ENCODE peak calls at places on chromosomes 16 and 17, in ten cellular contexts. I, W, S, A, J, D, O, R, K and V are unnamed samples.

GRCh38 chr16:64580558-64580957 is 541.3 kb downstream of the CDH11 start:
- DNase-seq in I (no peak), W (no peak), S (no peak), A (no peak), J (no peak), D (no peak), O (no peak), R (no peak), K (no peak), V (no peak)

GRCh38 chr17:78441271-78441986 is 63.0 kb downstream of the PGS1 start:
- DNase-seq in I (no peak), W (no peak), S (no peak), A (no peak), J (no peak), D (no peak), O (no peak), R (no peak), K (no peak), V (no peak)

GRCh38 chr16:73217654-73218053 is 169.7 kb upstream of the ZFHX3 start:
- DNase-seq in I (no peak), W (no peak), S (no peak), A (no peak), J (no peak), D (no peak), O (no peak), R (no peak), K (no peak), V (no peak)

GRCh38 chr17:69220098-69220497 is 8.5 kb downstream of the ABCA10 start:
- DNase-seq in I (no peak), W (no peak), S (no peak), A (no peak), J (no peak), D (no peak), O (no peak), R (no peak), K (no peak), V (no peak)

GRCh38 chr17:47905221-47905733 is 9.2 kb downstream of the SP2 start:
- DNase-seq in I (no peak), W (no peak), S (peak), A (peak), J (no peak), D (no peak), O (no peak), R (no peak), K (peak), V (peak)

GRCh38 chr16:29663829-29664132 is 734 bp downstream of the SPN start:
- DNase-seq in I (no peak), W (no peak), S (no peak), A (no peak), J (no peak), D (no peak), O (no peak), R (no peak), K (no peak), V (no peak)

GRCh38 chr16:20803192-20803560 is 3.1 kb downstream of the ERI2 start:
- DNase-seq in I (no peak), W (no peak), S (no peak), A (no peak), J (no peak), D (no peak), O (no peak), R (no peak), K (peak), V (no peak)

GRCh38 chr17:58084317-58084981 is 1.2 kb downstream of the DYNLL2 start:
- DNase-seq in I (peak), W (peak), S (no peak), A (peak), J (peak), D (peak), O (no peak), R (peak), K (peak), V (no peak)

GRCh38 chr17:73228748-73229236 is 32.9 kb downstream of the CPSF4L start:
- DNase-seq in I (no peak), W (peak), S (no peak), A (peak), J (no peak), D (no peak), O (no peak), R (no peak), K (peak), V (peak)

GRCh38 chr17:15944720-15945492 is at the start of gene ADORA2B:
- DNase-seq in I (peak), W (peak), S (no peak), A (peak), J (peak), D (peak), O (peak), R (peak), K (peak), V (peak)

GRCh38 chr17:7327056-7327455 is 2.1 kb downstream of the NEURL4 start:
- DNase-seq in I (no peak), W (no peak), S (no peak), A (no peak), J (no peak), D (no peak), O (no peak), R (no peak), K (no peak), V (no peak)

GRCh38 chr17:76458580-76459490 is 5.9 kb upstream of the UBE2O start:
- DNase-seq in I (no peak), W (peak), S (no peak), A (peak), J (no peak), D (no peak), O (no peak), R (no peak), K (peak), V (peak)

GRCh38 chr16:69859105-69859969 is 91.8 kb upstream of the CLEC18A start:
- DNase-seq in I (no peak), W (no peak), S (no peak), A (no peak), J (no peak), D (no peak), O (no peak), R (no peak), K (peak), V (no peak)

GRCh38 chr16:70744366-70744765 is 56.6 kb downstream of the VAC14 start:
- DNase-seq in I (no peak), W (no peak), S (no peak), A (no peak), J (no peak), D (no peak), O (no peak), R (no peak), K (no peak), V (no peak)

GRCh38 chr16:84207266-84207665 is 16.3 kb downstream of the ADAD2 start:
- DNase-seq in I (no peak), W (no peak), S (no peak), A (no peak), J (no peak), D (no peak), O (no peak), R (no peak), K (peak), V (no peak)

GRCh38 chr16:1775846-1776671 is 3.1 kb upstream of the MRPS34 start:
- DNase-seq in I (no peak), W (no peak), S (no peak), A (no peak), J (no peak), D (no peak), O (no peak), R (peak), K (no peak), V (no peak)

GRCh38 chr16:48609453-48610023 is 442 bp downstream of the N4BP1 start:
- DNase-seq in I (peak), W (peak), S (no peak), A (peak), J (no peak), D (no peak), O (no peak), R (peak), K (peak), V (peak)

GRCh38 chr17:3966720-3967363 is 2.6 kb upstream of the ATP2A3 start:
- DNase-seq in I (no peak), W (no peak), S (no peak), A (no peak), J (no peak), D (no peak), O (no peak), R (no peak), K (no peak), V (no peak)